ENCODE peak calls at places on chromosome 12, in five cellular contexts. One of them, this sample, is unnamed.

GRCh38 chr12:69284131-69284530 is 44.8 kb downstream of the CPSF6 start:
- DNase-seq in GM13977: no peak
- DNase-seq in neural crest cell: peak
- DNase-seq in fibroblast of lung: peak
- DNase-seq in astrocyte of the spinal cord: peak
- DNase-seq in this sample: peak

GRCh38 chr12:52151859-52152783 is 39.7 kb downstream of the KRT80 start:
- DNase-seq in GM13977: peak
- DNase-seq in neural crest cell: peak
- DNase-seq in fibroblast of lung: peak
- DNase-seq in astrocyte of the spinal cord: peak
- DNase-seq in this sample: peak

GRCh38 chr12:65323025-65323424 is 44.5 kb downstream of the MSRB3 start:
- DNase-seq in GM13977: no peak
- DNase-seq in neural crest cell: no peak
- DNase-seq in fibroblast of lung: no peak
- DNase-seq in astrocyte of the spinal cord: no peak
- DNase-seq in this sample: no peak

GRCh38 chr12:12684375-12685106 is 11.4 kb downstream of the GPR19 start:
- DNase-seq in GM13977: no peak
- DNase-seq in neural crest cell: peak
- DNase-seq in fibroblast of lung: peak
- DNase-seq in astrocyte of the spinal cord: peak
- DNase-seq in this sample: no peak

GRCh38 chr12:124383028-124383427 is 88.1 kb downstream of the RFLNA start:
- DNase-seq in GM13977: no peak
- DNase-seq in neural crest cell: no peak
- DNase-seq in fibroblast of lung: no peak
- DNase-seq in astrocyte of the spinal cord: no peak
- DNase-seq in this sample: no peak

GRCh38 chr12:45669093-45669492 is 60.4 kb upstream of the ARID2 start:
- DNase-seq in GM13977: peak
- DNase-seq in neural crest cell: no peak
- DNase-seq in fibroblast of lung: peak
- DNase-seq in astrocyte of the spinal cord: no peak
- DNase-seq in this sample: no peak

GRCh38 chr12:51009038-51009437 is 17.1 kb downstream of the SLC11A2 start:
- DNase-seq in GM13977: no peak
- DNase-seq in neural crest cell: no peak
- DNase-seq in fibroblast of lung: peak
- DNase-seq in astrocyte of the spinal cord: peak
- DNase-seq in this sample: peak

GRCh38 chr12:107594995-107595394 is 90.6 kb upstream of the PWP1 start:
- DNase-seq in GM13977: no peak
- DNase-seq in neural crest cell: no peak
- DNase-seq in fibroblast of lung: peak
- DNase-seq in astrocyte of the spinal cord: peak
- DNase-seq in this sample: no peak

GRCh38 chr12:116141110-116141832 is 136.2 kb downstream of the MED13L start:
- DNase-seq in GM13977: no peak
- DNase-seq in neural crest cell: no peak
- DNase-seq in fibroblast of lung: no peak
- DNase-seq in astrocyte of the spinal cord: no peak
- DNase-seq in this sample: no peak

GRCh38 chr12:98344034-98344565 is 171.3 kb upstream of the TMPO start:
- DNase-seq in GM13977: no peak
- DNase-seq in neural crest cell: no peak
- DNase-seq in fibroblast of lung: no peak
- DNase-seq in astrocyte of the spinal cord: no peak
- DNase-seq in this sample: no peak

GRCh38 chr12:15534870-15535269 is 212.6 kb downstream of the PTPRO start:
- DNase-seq in GM13977: no peak
- DNase-seq in neural crest cell: no peak
- DNase-seq in fibroblast of lung: no peak
- DNase-seq in astrocyte of the spinal cord: no peak
- DNase-seq in this sample: peak

GRCh38 chr12:27984275-27984674 is 11.7 kb upstream of the PTHLH start:
- DNase-seq in GM13977: no peak
- DNase-seq in neural crest cell: no peak
- DNase-seq in fibroblast of lung: peak
- DNase-seq in astrocyte of the spinal cord: peak
- DNase-seq in this sample: peak

GRCh38 chr12:89995870-89996269 is 287.2 kb upstream of the ATP2B1 start:
- DNase-seq in GM13977: no peak
- DNase-seq in neural crest cell: no peak
- DNase-seq in fibroblast of lung: no peak
- DNase-seq in astrocyte of the spinal cord: no peak
- DNase-seq in this sample: no peak

GRCh38 chr12:106889950-106890626 is 65.6 kb upstream of the TMEM263 start:
- DNase-seq in GM13977: no peak
- DNase-seq in neural crest cell: no peak
- DNase-seq in fibroblast of lung: no peak
- DNase-seq in astrocyte of the spinal cord: no peak
- DNase-seq in this sample: no peak

GRCh38 chr12:112599871-112600270 is 181.1 kb downstream of the PTPN11 start:
- DNase-seq in GM13977: no peak
- DNase-seq in neural crest cell: no peak
- DNase-seq in fibroblast of lung: no peak
- DNase-seq in astrocyte of the spinal cord: no peak
- DNase-seq in this sample: peak

GRCh38 chr12:8018666-8019581 is 13.6 kb upstream of the FOXJ2 start:
- DNase-seq in GM13977: peak
- DNase-seq in neural crest cell: peak
- DNase-seq in fibroblast of lung: peak
- DNase-seq in astrocyte of the spinal cord: peak
- DNase-seq in this sample: no peak

GRCh38 chr12:51926064-51926632 is 18.8 kb downstream of the ACVRL1 start:
- DNase-seq in GM13977: no peak
- DNase-seq in neural crest cell: no peak
- DNase-seq in fibroblast of lung: no peak
- DNase-seq in astrocyte of the spinal cord: no peak
- DNase-seq in this sample: no peak

GRCh38 chr12:63764481-63764880 is 15.2 kb upstream of the RXYLT1 start:
- DNase-seq in GM13977: no peak
- DNase-seq in neural crest cell: no peak
- DNase-seq in fibroblast of lung: no peak
- DNase-seq in astrocyte of the spinal cord: no peak
- DNase-seq in this sample: peak

GRCh38 chr12:14567311-14568195 is at the start of gene PLBD1:
- DNase-seq in GM13977: peak
- DNase-seq in neural crest cell: peak
- DNase-seq in fibroblast of lung: peak
- DNase-seq in astrocyte of the spinal cord: peak
- DNase-seq in this sample: peak

GRCh38 chr12:117501470-117501869 is 140.0 kb upstream of the NOS1 start:
- DNase-seq in GM13977: no peak
- DNase-seq in neural crest cell: no peak
- DNase-seq in fibroblast of lung: no peak
- DNase-seq in astrocyte of the spinal cord: no peak
- DNase-seq in this sample: no peak

GRCh38 chr12:20458011-20458410 is 89.7 kb downstream of the PDE3A start:
- DNase-seq in GM13977: no peak
- DNase-seq in neural crest cell: no peak
- DNase-seq in fibroblast of lung: no peak
- DNase-seq in astrocyte of the spinal cord: no peak
- DNase-seq in this sample: no peak

GRCh38 chr12:15186593-15186992 is 34.6 kb downstream of the RERG start:
- DNase-seq in GM13977: no peak
- DNase-seq in neural crest cell: no peak
- DNase-seq in fibroblast of lung: no peak
- DNase-seq in astrocyte of the spinal cord: no peak
- DNase-seq in this sample: no peak

GRCh38 chr12:21891763-21892217 is 49.4 kb downstream of the ABCC9 start:
- DNase-seq in GM13977: no peak
- DNase-seq in neural crest cell: no peak
- DNase-seq in fibroblast of lung: no peak
- DNase-seq in astrocyte of the spinal cord: no peak
- DNase-seq in this sample: no peak

GRCh38 chr12:132478845-132479244 is 11.1 kb upstream of the FBRSL1 start:
- DNase-seq in GM13977: no peak
- DNase-seq in neural crest cell: no peak
- DNase-seq in fibroblast of lung: no peak
- DNase-seq in astrocyte of the spinal cord: no peak
- DNase-seq in this sample: no peak

GRCh38 chr12:100193085-100193484 is 7.5 kb upstream of the ACTR6 start:
- DNase-seq in GM13977: no peak
- DNase-seq in neural crest cell: no peak
- DNase-seq in fibroblast of lung: no peak
- DNase-seq in astrocyte of the spinal cord: no peak
- DNase-seq in this sample: no peak

GRCh38 chr12:50764861-50765324 is 992 bp downstream of the ATF1 start:
- DNase-seq in GM13977: peak
- DNase-seq in neural crest cell: no peak
- DNase-seq in fibroblast of lung: peak
- DNase-seq in astrocyte of the spinal cord: peak
- DNase-seq in this sample: no peak